ENCODE peak calls at places on chromosomes 4 and X, in seven cellular contexts. M is cardiac muscle cell, L is uterus, A is GM13977, Q is GM06990, E is WTC11, X is BE2C. D is an unnamed sample.

GRCh38 chrX:143017272-143017671 is 8.5 kb upstream of the SPANXN4 start:
- DNase-seq in M (no peak), L (no peak), A (no peak), Q (peak; percentile 2), E (no peak), X (no peak), D (no peak)

GRCh38 chrX:110044531-110045249 is 41.8 kb downstream of the TMEM164 start:
- DNase-seq in M (no peak), L (no peak), A (no peak), Q (no peak), E (no peak), X (no peak), D (no peak)

GRCh38 chrX:6660567-6661252 is 125.8 kb upstream of the VCX3A start:
- DNase-seq in M (no peak), L (no peak), A (no peak), Q (no peak), E (no peak), X (no peak), D (no peak)

GRCh38 chrX:152725409-152725808 is 8.1 kb downstream of the CSAG1 start:
- DNase-seq in M (no peak), L (no peak), A (no peak), Q (no peak), E (no peak), X (no peak), D (no peak)

GRCh38 chrX:24259544-24260240 is 54.2 kb downstream of the SUPT20HL2 start:
- DNase-seq in M (peak; percentile 81), L (peak; percentile 52), A (peak; percentile 57), Q (no peak), E (peak; percentile 13), X (peak; percentile 51), D (no peak)

GRCh38 chr4:94757192-94758140 is at the start of gene BMPR1B:
- DNase-seq in M (peak; percentile 74), L (peak; percentile 14), A (no peak), Q (no peak), E (peak; percentile 24), X (peak; percentile 63), D (no peak)

GRCh38 chr4:142238589-142238988 is 602.2 kb downstream of the IL15 start:
- DNase-seq in M (no peak), L (no peak), A (no peak), Q (no peak), E (no peak), X (no peak), D (no peak)

GRCh38 chr4:108611360-108611759 is 9.0 kb upstream of the RPL34 start:
- DNase-seq in M (no peak), L (no peak), A (no peak), Q (no peak), E (no peak), X (no peak), D (no peak)

GRCh38 chrX:69170319-69170718 is 5.1 kb upstream of the PJA1 start:
- DNase-seq in M (no peak), L (no peak), A (no peak), Q (no peak), E (no peak), X (no peak), D (no peak)

GRCh38 chrX:21004835-21005234 is 369.4 kb upstream of the CNKSR2 start:
- DNase-seq in M (no peak), L (no peak), A (no peak), Q (no peak), E (no peak), X (no peak), D (no peak)

GRCh38 chrX:51867626-51868025 is 25.8 kb upstream of the MAGED1 start:
- DNase-seq in M (no peak), L (no peak), A (no peak), Q (no peak), E (no peak), X (no peak), D (no peak)

GRCh38 chr4:36601864-36602263 is 320.4 kb downstream of the DTHD1 start:
- DNase-seq in M (no peak), L (no peak), A (no peak), Q (no peak), E (no peak), X (no peak), D (no peak)

GRCh38 chr4:101065346-101065745 is 282.0 kb downstream of the PPP3CA start:
- DNase-seq in M (no peak), L (no peak), A (no peak), Q (no peak), E (no peak), X (no peak), D (no peak)

GRCh38 chrX:119880552-119881437 is 9.2 kb downstream of the NDUFA1 start:
- DNase-seq in M (peak; percentile 17), L (no peak), A (peak; percentile 73), Q (peak; percentile 31), E (no peak), X (peak; percentile 36), D (no peak)

GRCh38 chrX:134634691-134635090 is 23.6 kb downstream of the PLAC1 start:
- DNase-seq in M (no peak), L (no peak), A (no peak), Q (no peak), E (no peak), X (no peak), D (no peak)

GRCh38 chr4:56206258-56206657 is 181.0 kb downstream of the AASDH start:
- DNase-seq in M (no peak), L (no peak), A (no peak), Q (no peak), E (no peak), X (peak; percentile 54), D (no peak)

GRCh38 chrX:64206556-64207162 is 1.2 kb upstream of the AMER1 start:
- DNase-seq in M (peak; percentile 51), L (peak; percentile 34), A (no peak), Q (peak; percentile 24), E (no peak), X (no peak), D (no peak)

GRCh38 chr4:107951551-107951950 is 20.2 kb downstream of the CYP2U1 start:
- DNase-seq in M (no peak), L (no peak), A (no peak), Q (no peak), E (no peak), X (no peak), D (no peak)

GRCh38 chrX:136488706-136489105 is 959 bp downstream of the BRS3 start:
- DNase-seq in M (no peak), L (no peak), A (no peak), Q (no peak), E (no peak), X (no peak), D (no peak)

GRCh38 chrX:21394792-21395191 is 20.6 kb downstream of the CNKSR2 start:
- DNase-seq in M (no peak), L (no peak), A (no peak), Q (no peak), E (no peak), X (no peak), D (no peak)

GRCh38 chr4:8021796-8022195 is 82.1 kb upstream of the AFAP1 start:
- DNase-seq in M (no peak), L (no peak), A (no peak), Q (no peak), E (no peak), X (peak; percentile 47), D (no peak)
- TF ChIP-seq CTCF in M (peak; percentile 15), L (no peak), A (no peak), Q (no peak), E (no peak), X (peak; percentile 45), D (no peak)

DNA sequence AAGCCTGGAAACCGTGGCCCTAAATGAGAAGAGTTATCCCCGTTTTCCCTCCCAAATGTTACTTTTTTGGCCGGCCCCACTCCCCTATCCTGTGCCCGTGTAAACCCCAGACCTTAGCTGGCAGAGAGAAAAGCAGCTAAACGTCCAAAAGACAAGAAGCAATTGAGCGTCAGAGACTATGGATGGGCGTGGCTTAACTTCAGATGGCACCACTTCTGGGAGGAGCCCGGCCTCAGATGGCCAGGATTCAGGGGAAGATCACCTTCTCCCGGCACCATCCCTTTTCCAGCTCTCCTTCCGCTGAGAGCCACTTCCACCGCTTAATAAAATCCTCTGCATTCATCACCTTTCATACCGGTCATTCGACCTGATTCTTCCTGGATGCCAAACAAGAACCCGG is 350.1 kb upstream of the PCDH7 start:
- DNase-seq in M (no peak), L (no peak), A (no peak), Q (no peak), E (no peak), X (no peak), D (no peak)
- TF ChIP-seq CTCF in M (no peak), L (no peak), A (no peak), Q (no peak), E (no peak), X (no peak), D (no peak)

DNA sequence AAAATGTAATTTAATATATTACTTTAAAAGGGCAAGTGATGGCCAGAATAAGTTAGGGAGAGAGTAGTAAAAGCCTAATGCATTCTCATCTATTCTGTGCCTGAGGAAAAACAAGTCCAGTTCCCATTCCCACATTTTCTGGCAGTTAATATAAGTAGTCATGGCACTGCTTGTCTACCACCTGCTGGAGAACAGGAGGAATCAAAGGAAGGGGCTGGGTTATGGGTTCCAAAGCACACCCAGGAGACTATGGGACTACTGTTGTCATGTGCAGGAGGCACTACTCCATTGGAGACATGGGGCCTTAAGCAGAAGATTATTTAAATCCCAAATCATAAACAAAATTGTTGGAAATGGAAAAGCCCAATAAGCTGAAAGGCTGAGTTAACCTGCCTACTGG is 2618.6 kb downstream of the ARAP2 start:
- DNase-seq in M (peak; percentile 3), L (no peak), A (no peak), Q (no peak), E (no peak), X (no peak), D (no peak)
- TF ChIP-seq CTCF in M (peak; percentile 7), L (no peak), A (no peak), Q (no peak), E (no peak), X (peak; percentile 56), D (peak; percentile 21)

GRCh38 chr4:52979020-52979419 is 116.9 kb downstream of the RASL11B start:
- DNase-seq in M (peak; percentile 35), L (no peak), A (no peak), Q (no peak), E (no peak), X (no peak), D (no peak)
- TF ChIP-seq CTCF in M (no peak), L (no peak), A (no peak), Q (no peak), E (no peak), X (no peak), D (no peak)

GRCh38 chr4:12411072-12411471 is 982.4 kb upstream of the HS3ST1 start:
- DNase-seq in M (no peak), L (no peak), A (no peak), Q (no peak), E (no peak), X (no peak), D (no peak)

GRCh38 chr4:12414181-12414812 is 985.6 kb upstream of the HS3ST1 start:
- DNase-seq in M (no peak), L (no peak), A (no peak), Q (no peak), E (no peak), X (no peak), D (no peak)

DNA sequence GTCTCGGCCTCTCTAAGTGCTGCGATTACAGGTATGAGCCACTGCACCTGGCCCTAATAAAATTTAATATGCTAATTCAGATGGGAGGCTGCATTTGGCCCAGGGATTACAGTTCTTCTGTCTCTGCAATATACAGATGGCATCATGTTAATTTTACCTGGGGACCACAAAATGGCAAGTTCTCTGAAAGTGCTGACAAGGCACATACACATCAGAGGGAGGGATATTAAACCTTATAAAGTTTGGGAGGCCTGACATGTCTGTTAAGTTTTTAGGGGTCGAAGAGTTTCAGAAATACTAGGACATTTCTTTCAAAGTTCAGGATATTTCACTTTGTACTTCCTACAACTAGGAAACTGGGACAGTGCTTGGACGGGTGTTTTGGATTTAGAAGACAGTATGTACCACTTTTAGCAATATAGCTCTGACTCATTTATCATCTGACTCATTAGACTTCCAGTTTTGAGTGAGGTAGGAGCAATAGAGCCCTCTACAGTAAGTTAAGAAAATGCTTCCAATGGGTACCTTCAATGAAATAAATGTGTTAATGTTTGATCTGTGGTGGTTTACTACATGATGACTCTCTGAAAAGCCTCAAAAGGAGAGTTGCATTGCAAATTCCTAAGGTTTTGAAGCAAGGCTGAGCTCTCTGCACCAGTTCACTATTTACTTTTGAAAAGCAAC is 981.0 kb upstream of the HS3ST1 start:
- DNase-seq in M (no peak), L (no peak), A (no peak), Q (no peak), E (no peak), X (no peak), D (no peak)
- TF ChIP-seq CTCF in M (peak; percentile 55), L (no peak), A (no peak), Q (no peak), E (no peak), X (no peak), D (no peak)